ENCODE peak calls at places on chromosome 2, in ten cellular contexts. E is heart left ventricle, T is tibial artery, P is mammary epithelial cell, Q is vagina, Y is A673, U is endodermal cell, O is MM.1S, S is uterus, K is transverse colon. J is an unnamed sample.

GRCh38 chr2:170217778-170218251 is 39.9 kb downstream of the MYO3B start:
- DNase-seq in E (no peak), T (no peak), P (no peak), Q (no peak), Y (no peak), U (no peak), O (no peak), S (no peak), K (no peak), J (no peak)

GRCh38 chr2:220373878-220374277 is 746.4 kb downstream of the SLC4A3 start:
- DNase-seq in E (no peak), T (no peak), P (no peak), Q (no peak), Y (peak), U (no peak), O (no peak), S (no peak), K (no peak), J (no peak)

GRCh38 chr2:27809761-27810241 is 38.3 kb downstream of the MRPL33 start:
- DNase-seq in E (no peak), T (no peak), P (peak), Q (no peak), Y (no peak), U (no peak), O (no peak), S (no peak), K (no peak), J (no peak)

GRCh38 chr2:188852752-188853151 is 121.4 kb upstream of the COL3A1 start:
- DNase-seq in E (no peak), T (no peak), P (no peak), Q (no peak), Y (peak), U (no peak), O (no peak), S (no peak), K (no peak), J (no peak)

GRCh38 chr2:11984556-11985158 is 238.2 kb downstream of the LPIN1 start:
- DNase-seq in E (no peak), T (no peak), P (no peak), Q (no peak), Y (peak), U (no peak), O (no peak), S (no peak), K (no peak), J (no peak)

GRCh38 chr2:198763793-198764192 is 693.9 kb downstream of the SATB2 start:
- DNase-seq in E (no peak), T (no peak), P (no peak), Q (no peak), Y (no peak), U (no peak), O (peak), S (no peak), K (no peak), J (no peak)

GRCh38 chr2:18849841-18850578 is 260.6 kb upstream of the NT5C1B start:
- DNase-seq in E (no peak), T (no peak), P (peak), Q (no peak), Y (no peak), U (no peak), O (no peak), S (no peak), K (no peak), J (no peak)

GRCh38 chr2:149313512-149313972 is 16.8 kb upstream of the LYPD6 start:
- DNase-seq in E (no peak), T (no peak), P (peak), Q (no peak), Y (peak), U (peak), O (peak), S (no peak), K (peak), J (no peak)

GRCh38 chr2:26724004-26724750 is 31.7 kb downstream of the KCNK3 start:
- DNase-seq in E (peak), T (peak), P (peak), Q (no peak), Y (peak), U (no peak), O (no peak), S (peak), K (peak), J (peak)

GRCh38 chr2:27667439-27667838 is 3.8 kb downstream of the SLC4A1AP start:
- DNase-seq in E (no peak), T (no peak), P (no peak), Q (no peak), Y (no peak), U (no peak), O (no peak), S (no peak), K (no peak), J (no peak)

GRCh38 chr2:28691774-28692281 is 59.8 kb upstream of the PPP1CB start:
- DNase-seq in E (peak), T (no peak), P (no peak), Q (no peak), Y (peak), U (peak), O (no peak), S (peak), K (peak), J (no peak)

GRCh38 chr2:202317080-202317859 is 51.7 kb downstream of the NOP58 start:
- DNase-seq in E (peak), T (peak), P (peak), Q (no peak), Y (peak), U (no peak), O (no peak), S (peak), K (peak), J (no peak)

GRCh38 chr2:71950256-71951066 is 197.2 kb downstream of the CYP26B1 start:
- DNase-seq in E (peak), T (peak), P (peak), Q (peak), Y (no peak), U (peak), O (no peak), S (peak), K (no peak), J (peak)

GRCh38 chr2:8544168-8544785 is 137.6 kb upstream of the ID2 start:
- DNase-seq in E (no peak), T (no peak), P (no peak), Q (no peak), Y (no peak), U (no peak), O (no peak), S (no peak), K (no peak), J (no peak)

GRCh38 chr2:6896930-6897759 is 19.6 kb downstream of the RSAD2 start:
- DNase-seq in E (no peak), T (no peak), P (no peak), Q (no peak), Y (peak), U (no peak), O (peak), S (no peak), K (no peak), J (no peak)

GRCh38 chr2:196233808-196234501 is 62.6 kb upstream of the STK17B start:
- DNase-seq in E (no peak), T (no peak), P (no peak), Q (no peak), Y (peak), U (no peak), O (peak), S (no peak), K (no peak), J (no peak)

GRCh38 chr2:150169230-150169629 is 318.2 kb downstream of the RND3 start:
- DNase-seq in E (peak), T (peak), P (no peak), Q (no peak), Y (no peak), U (no peak), O (no peak), S (no peak), K (no peak), J (no peak)

GRCh38 chr2:191264647-191265079 is 19.5 kb downstream of the MYO1B start:
- DNase-seq in E (no peak), T (no peak), P (peak), Q (no peak), Y (no peak), U (no peak), O (no peak), S (no peak), K (no peak), J (no peak)

GRCh38 chr2:40455661-40456060 is 3.8 kb upstream of the SLC8A1 start:
- DNase-seq in E (no peak), T (no peak), P (peak), Q (no peak), Y (no peak), U (no peak), O (no peak), S (no peak), K (peak), J (no peak)

GRCh38 chr2:41949541-41950439 is 98.0 kb upstream of the PKDCC start:
- DNase-seq in E (no peak), T (no peak), P (no peak), Q (no peak), Y (no peak), U (no peak), O (no peak), S (no peak), K (no peak), J (no peak)

GRCh38 chr2:145158051-145158586 is 638.2 kb upstream of the ZEB2 start:
- DNase-seq in E (peak), T (peak), P (peak), Q (peak), Y (no peak), U (no peak), O (no peak), S (peak), K (peak), J (no peak)

GRCh38 chr2:25711641-25712369 is 38.4 kb upstream of the DTNB start:
- DNase-seq in E (no peak), T (no peak), P (no peak), Q (no peak), Y (no peak), U (no peak), O (no peak), S (no peak), K (no peak), J (no peak)

GRCh38 chr2:237672731-237673129 is 45.3 kb downstream of the LRRFIP1 start:
- DNase-seq in E (no peak), T (no peak), P (no peak), Q (no peak), Y (no peak), U (no peak), O (no peak), S (no peak), K (no peak), J (no peak)

GRCh38 chr2:69381337-69381737 is 5.7 kb downstream of the GFPT1 start:
- DNase-seq in E (no peak), T (no peak), P (no peak), Q (no peak), Y (peak), U (no peak), O (no peak), S (no peak), K (no peak), J (no peak)

GRCh38 chr2:26330114-26330581 is 15.8 kb upstream of the SELENOI start:
- DNase-seq in E (peak), T (peak), P (peak), Q (no peak), Y (peak), U (peak), O (peak), S (peak), K (peak), J (peak)

GRCh38 chr2:85537600-85538506 is 1.1 kb upstream of the MAT2A start:
- DNase-seq in E (peak), T (peak), P (no peak), Q (no peak), Y (peak), U (peak), O (peak), S (peak), K (peak), J (no peak)

GRCh38 chr2:233468746-233469110 is 97.9 kb downstream of the USP40 start:
- DNase-seq in E (no peak), T (peak), P (no peak), Q (no peak), Y (no peak), U (no peak), O (no peak), S (no peak), K (no peak), J (no peak)

GRCh38 chr2:237315170-237315880 is 98.6 kb downstream of the COL6A3 start:
- DNase-seq in E (peak), T (peak), P (no peak), Q (no peak), Y (peak), U (no peak), O (no peak), S (peak), K (peak), J (peak)

GRCh38 chr2:49248506-49248905 is 94.2 kb upstream of the FSHR start:
- DNase-seq in E (no peak), T (peak), P (peak), Q (no peak), Y (no peak), U (no peak), O (no peak), S (no peak), K (no peak), J (no peak)

GRCh38 chr2:150143087-150143536 is 344.4 kb downstream of the RND3 start:
- DNase-seq in E (no peak), T (no peak), P (peak), Q (no peak), Y (no peak), U (no peak), O (no peak), S (no peak), K (no peak), J (no peak)

GRCh38 chr2:219611866-219612604 is 14.4 kb downstream of the STK11IP start:
- DNase-seq in E (no peak), T (no peak), P (no peak), Q (no peak), Y (no peak), U (no peak), O (no peak), S (no peak), K (no peak), J (no peak)

GRCh38 chr2:207108440-207108839 is 57.3 kb downstream of the KLF7 start:
- DNase-seq in E (no peak), T (no peak), P (no peak), Q (no peak), Y (no peak), U (no peak), O (no peak), S (no peak), K (no peak), J (no peak)

GRCh38 chr2:202172439-202173191 is 65.8 kb downstream of the SUMO1 start:
- DNase-seq in E (no peak), T (no peak), P (no peak), Q (no peak), Y (no peak), U (no peak), O (peak), S (no peak), K (no peak), J (no peak)

GRCh38 chr2:99708231-99708630 is 218.4 kb upstream of the REV1 start:
- DNase-seq in E (peak), T (peak), P (no peak), Q (no peak), Y (no peak), U (no peak), O (no peak), S (peak), K (no peak), J (no peak)

GRCh38 chr2:69087211-69087911 is 74.4 kb downstream of the ANTXR1 start:
- DNase-seq in E (no peak), T (no peak), P (no peak), Q (no peak), Y (no peak), U (no peak), O (no peak), S (no peak), K (no peak), J (no peak)

GRCh38 chr2:218898109-218898878 is 17.6 kb downstream of the WNT10A start:
- DNase-seq in E (peak), T (peak), P (peak), Q (peak), Y (peak), U (peak), O (peak), S (peak), K (peak), J (peak)

GRCh38 chr2:66700181-66700686 is 265.3 kb downstream of the MEIS1 start:
- DNase-seq in E (no peak), T (no peak), P (peak), Q (no peak), Y (no peak), U (no peak), O (no peak), S (no peak), K (no peak), J (no peak)

DNA sequence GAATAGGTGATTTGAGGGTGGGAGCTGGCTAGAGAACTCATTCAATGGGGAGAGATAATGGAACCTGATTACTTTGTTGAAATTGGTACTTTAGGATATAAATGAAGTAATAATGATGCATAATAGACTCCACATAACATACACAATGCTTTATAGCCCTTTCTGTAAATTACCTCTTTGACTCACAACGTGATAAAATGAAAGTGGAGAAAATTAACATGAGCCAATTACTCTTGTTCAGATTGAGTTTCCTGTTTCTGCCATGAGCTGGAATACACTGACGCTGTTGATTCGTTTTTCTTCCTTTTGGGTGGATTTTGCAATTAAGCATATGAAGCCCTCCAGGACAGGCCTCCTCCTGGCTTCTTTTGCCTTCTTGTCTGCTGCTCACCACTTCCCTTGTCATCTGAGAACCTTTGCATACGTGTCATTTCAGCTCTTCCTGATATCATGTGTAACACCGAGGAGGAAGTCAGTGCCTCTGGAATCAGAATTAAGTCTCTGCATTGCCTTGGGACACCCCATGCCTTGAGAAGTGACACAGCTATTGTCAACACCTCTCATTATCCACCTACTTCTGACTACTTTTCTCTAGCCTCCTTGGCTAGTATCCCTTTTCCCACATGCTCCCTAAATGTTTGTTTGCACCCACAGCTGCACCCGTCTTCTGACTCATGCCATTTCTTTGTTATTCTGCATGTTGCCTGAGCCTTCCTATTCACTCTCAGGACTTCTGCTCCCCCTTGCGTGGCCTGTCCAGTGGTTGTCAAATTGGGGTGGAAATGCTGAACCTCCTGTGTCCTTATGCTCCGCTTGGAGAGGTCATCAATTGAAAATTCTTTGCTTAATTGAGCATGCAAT is 134.1 kb downstream of the FMNL2 start:
- DNase-seq in E (no peak), T (no peak), P (no peak), Q (no peak), Y (peak), U (peak), O (peak), S (no peak), K (peak), J (no peak)
- H3K4me3 ChIP-seq in E (peak), T (no peak), P (no peak), Q (no peak), Y (peak), U (no peak), O (peak), S (no peak), K (no peak), J (no peak)

DNA sequence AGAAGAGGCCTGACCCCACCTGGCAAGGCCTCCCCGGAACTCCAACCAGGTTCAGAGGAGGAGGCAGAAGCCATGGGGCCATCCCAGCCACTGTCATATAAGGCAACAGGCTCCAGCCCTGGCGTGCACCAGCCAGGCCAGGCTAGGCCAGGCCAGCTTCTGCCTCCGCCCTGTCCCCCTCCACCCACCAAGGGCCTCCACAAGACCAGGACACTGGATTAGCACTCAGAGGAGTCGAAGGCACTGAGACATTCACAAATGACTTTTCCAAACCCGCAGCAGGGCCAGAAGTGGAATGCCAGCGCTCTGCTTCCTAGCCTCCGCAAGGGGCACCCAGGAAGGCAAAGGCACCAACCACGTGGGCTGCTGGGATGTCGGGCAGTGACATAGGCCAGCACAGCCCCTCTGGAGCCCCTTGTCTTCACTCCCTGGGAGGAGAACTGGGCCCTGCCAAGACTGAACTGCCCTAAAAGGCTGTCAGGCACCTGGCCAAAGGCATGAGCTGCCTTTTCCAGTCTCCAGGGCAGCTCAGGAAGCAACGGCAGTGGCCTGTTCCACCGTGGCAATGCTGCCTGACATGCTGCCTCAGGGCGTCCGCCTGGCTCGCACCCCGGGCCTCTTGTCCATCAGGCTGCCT is 37.6 kb upstream of the SEMA4C start:
- DNase-seq in E (peak), T (peak), P (no peak), Q (no peak), Y (no peak), U (peak), O (peak), S (peak), K (peak), J (peak)
- H3K27ac ChIP-seq in E (peak), T (peak), P (no peak), Q (peak), Y (no peak), U (peak), O (no peak), S (peak), K (peak), J (peak)

DNA sequence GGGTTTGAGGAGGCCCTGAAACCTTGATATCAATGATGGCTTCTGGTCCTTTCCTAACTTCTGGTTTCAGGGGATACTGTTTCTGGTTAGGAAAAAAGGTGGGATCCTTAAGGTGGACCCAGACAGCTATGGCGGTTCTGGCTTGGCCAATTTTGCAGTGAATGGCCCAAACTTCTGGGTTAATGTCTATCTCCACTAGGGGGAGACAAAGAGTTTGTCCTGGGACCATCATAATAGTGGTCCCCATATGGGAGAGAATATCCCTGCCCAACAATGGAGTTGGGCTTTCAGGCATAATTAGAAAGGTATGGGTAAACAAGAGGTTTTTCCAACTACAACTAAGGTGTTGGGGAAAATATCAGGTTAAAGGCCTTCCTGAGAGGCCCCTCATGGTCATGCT is 273.5 kb downstream of the CALCRL start:
- DNase-seq in E (no peak), T (no peak), P (no peak), Q (no peak), Y (peak), U (no peak), O (no peak), S (no peak), K (no peak), J (no peak)
- TF ChIP-seq CTCF in E (no peak), T (no peak), P (peak), Q (no peak), Y (peak), U (peak), O (peak), S (no peak), K (peak), J (no peak)

DNA sequence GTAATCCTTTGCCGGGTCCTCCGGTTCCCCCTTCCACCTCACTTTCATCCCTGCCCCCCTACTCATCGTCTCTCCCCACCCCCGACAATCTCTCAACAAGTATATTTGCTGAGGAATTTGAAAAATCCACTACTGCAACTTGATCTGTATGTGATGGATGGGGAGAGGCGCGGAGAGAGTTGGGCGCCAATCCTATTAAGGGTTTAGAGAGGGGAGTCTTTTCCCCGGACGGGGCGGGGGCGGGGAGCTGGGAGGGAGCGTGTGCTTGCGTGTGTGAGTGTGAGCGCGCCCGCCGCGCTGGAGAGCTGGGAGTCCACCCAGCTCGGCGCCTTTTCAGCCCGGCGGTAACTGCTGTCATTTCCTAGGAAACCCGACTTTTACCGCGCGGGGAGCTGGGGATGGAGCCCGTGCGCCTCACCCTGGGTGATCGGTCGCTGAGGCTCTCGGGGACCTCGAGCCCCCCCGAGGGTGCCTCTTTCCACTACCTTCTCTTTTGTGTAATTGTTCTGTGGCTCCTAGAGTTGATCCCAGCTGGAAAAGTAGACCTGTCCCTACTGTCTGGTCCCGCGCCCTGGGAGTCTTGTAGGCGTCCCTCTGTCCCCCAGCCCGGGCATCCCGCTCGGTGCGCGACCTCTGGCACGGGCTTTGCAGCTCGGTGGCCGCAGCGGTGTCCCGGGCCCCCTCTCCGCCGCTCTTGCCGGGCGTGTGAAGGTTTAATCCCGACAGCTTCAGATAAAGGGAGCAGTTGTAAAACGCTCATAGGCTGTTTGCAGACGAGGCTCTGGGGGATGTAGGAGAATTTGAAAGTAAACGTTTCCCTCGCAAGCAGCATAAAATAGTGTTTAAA is 1.5 kb downstream of the GLI2 start:
- DNase-seq in E (peak), T (peak), P (peak), Q (peak), Y (peak), U (peak), O (no peak), S (peak), K (no peak), J (no peak)
- H3K4me3 ChIP-seq in E (peak), T (peak), P (peak), Q (peak), Y (peak), U (peak), O (no peak), S (peak), K (peak), J (peak)